ENCODE peak calls at places on chromosome 1, in five cellular contexts. One of them, this sample, is unnamed.

GRCh38 chr1:209674957-209675566 is at the start of gene G0S2:
- DNase-seq in GM12878: no peak
- DNase-seq in GM12892: peak; percentile 29
- DNase-seq in K562: no peak
- DNase-seq in SK-N-SH: peak; percentile 78
- DNase-seq in this sample: no peak

GRCh38 chr1:175733762-175734161 is 9.6 kb downstream of the TNR start:
- DNase-seq in SK-N-SH: no peak
- DNase-seq in K562: peak; percentile 45
- DNase-seq in GM12892: no peak
- DNase-seq in GM12878: no peak
- DNase-seq in this sample: no peak

GRCh38 chr1:93304716-93305138 is 41.0 kb upstream of the DR1 start:
- DNase-seq in SK-N-SH: peak; percentile 63
- DNase-seq in GM12878: peak; percentile 12
- DNase-seq in K562: peak; percentile 46
- DNase-seq in GM12892: no peak
- DNase-seq in this sample: no peak

GRCh38 chr1:224377676-224378006 is 21.0 kb downstream of the CNIH4 start:
- DNase-seq in GM12878: peak; percentile 62
- DNase-seq in SK-N-SH: no peak
- DNase-seq in K562: no peak
- DNase-seq in GM12892: no peak
- DNase-seq in this sample: no peak

GRCh38 chr1:150836129-150836773 is 28.2 kb upstream of the CTSK start:
- DNase-seq in K562: no peak
- DNase-seq in GM12878: peak; percentile 20
- DNase-seq in SK-N-SH: no peak
- DNase-seq in GM12892: no peak
- DNase-seq in this sample: no peak

GRCh38 chr1:54401799-54402198 is 4.4 kb downstream of the SSBP3 start:
- DNase-seq in SK-N-SH: no peak
- DNase-seq in K562: no peak
- DNase-seq in GM12878: no peak
- DNase-seq in GM12892: no peak
- DNase-seq in this sample: no peak

GRCh38 chr1:15436881-15437449 is 1.3 kb upstream of the CTRC start:
- DNase-seq in SK-N-SH: no peak
- DNase-seq in GM12878: no peak
- DNase-seq in GM12892: no peak
- DNase-seq in K562: no peak
- DNase-seq in this sample: no peak

GRCh38 chr1:241998412-241998921 is 431 bp downstream of the MAP1LC3C start:
- DNase-seq in SK-N-SH: no peak
- DNase-seq in K562: peak; percentile 81
- DNase-seq in GM12878: no peak
- DNase-seq in GM12892: peak; percentile 44
- DNase-seq in this sample: no peak

GRCh38 chr1:205748398-205749093 is 1.4 kb downstream of the NUCKS1 start:
- DNase-seq in GM12892: no peak
- DNase-seq in GM12878: no peak
- DNase-seq in K562: peak; percentile 23
- DNase-seq in SK-N-SH: peak; percentile 28
- DNase-seq in this sample: no peak

GRCh38 chr1:116111196-116112021 is at the start of gene MAB21L3:
- DNase-seq in GM12878: peak; percentile 40
- DNase-seq in GM12892: no peak
- DNase-seq in SK-N-SH: no peak
- DNase-seq in K562: no peak
- DNase-seq in this sample: no peak

GRCh38 chr1:53957231-53957818 is 11.2 kb downstream of the LRRC42 start:
- DNase-seq in K562: peak; percentile 26
- DNase-seq in GM12892: no peak
- DNase-seq in GM12878: no peak
- DNase-seq in SK-N-SH: no peak
- DNase-seq in this sample: no peak

GRCh38 chr1:27600500-27601175 is 3.3 kb downstream of the AHDC1 start:
- DNase-seq in K562: no peak
- DNase-seq in SK-N-SH: peak; percentile 77
- DNase-seq in GM12878: no peak
- DNase-seq in GM12892: no peak
- DNase-seq in this sample: no peak

DNA sequence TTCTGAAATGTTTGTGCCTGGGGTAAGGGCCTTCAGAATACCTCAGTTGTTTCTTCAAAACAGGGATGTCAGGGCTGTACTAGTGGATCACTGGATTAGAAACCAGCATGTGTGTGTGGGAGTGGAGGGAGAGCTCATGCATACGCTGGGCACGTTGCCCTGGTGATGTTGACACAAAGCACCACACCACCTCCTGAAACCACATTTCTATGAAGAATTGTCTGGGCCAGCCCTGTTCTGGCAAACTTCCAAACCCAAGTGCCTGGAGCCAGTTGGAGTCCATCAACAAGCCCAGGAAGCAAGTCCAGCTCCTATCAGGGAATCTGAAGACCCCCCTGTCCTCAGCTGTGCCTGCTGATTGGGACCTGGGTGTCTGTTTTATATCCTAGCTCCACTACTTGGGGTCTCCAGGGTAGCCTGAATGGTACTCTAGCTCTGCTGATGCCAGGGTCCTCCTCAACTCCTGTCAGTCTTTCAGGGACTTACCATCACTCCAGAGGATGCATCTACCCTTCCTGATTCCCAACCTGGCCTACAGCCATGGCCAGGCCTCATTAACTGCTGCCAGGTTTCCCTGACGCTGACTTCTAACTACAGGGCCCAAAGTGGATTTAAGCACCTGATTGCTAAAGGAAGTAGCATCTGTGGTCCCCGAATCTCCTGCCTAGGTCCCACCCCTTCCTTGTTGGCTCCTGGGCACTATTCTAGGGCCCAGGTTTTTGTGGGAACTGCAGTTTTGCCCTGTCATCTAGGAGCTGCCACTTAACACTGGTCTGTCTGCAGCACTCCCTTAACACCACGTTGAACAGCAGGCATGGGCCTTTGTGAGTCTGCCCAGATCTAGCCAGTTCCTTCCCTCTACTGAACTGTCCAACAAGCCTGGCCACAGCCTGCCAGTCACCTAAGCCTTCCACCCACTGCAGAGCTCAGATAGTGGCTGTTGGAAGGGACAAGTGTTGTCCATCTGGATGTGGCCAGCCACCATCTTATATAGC is 45.5 kb downstream of the LPAR3 start:
- DNase-seq in GM12878: no peak
- DNase-seq in SK-N-SH: peak; percentile 77
- DNase-seq in GM12892: no peak
- DNase-seq in K562: no peak
- DNase-seq in this sample: no peak
- TF ChIP-seq TAF1 in GM12878: no peak
- TF ChIP-seq TAF1 in SK-N-SH: no peak
- TF ChIP-seq TAF1 in GM12892: no peak
- TF ChIP-seq TAF1 in K562: no peak
- TF ChIP-seq TAF1 in this sample: no peak

DNA sequence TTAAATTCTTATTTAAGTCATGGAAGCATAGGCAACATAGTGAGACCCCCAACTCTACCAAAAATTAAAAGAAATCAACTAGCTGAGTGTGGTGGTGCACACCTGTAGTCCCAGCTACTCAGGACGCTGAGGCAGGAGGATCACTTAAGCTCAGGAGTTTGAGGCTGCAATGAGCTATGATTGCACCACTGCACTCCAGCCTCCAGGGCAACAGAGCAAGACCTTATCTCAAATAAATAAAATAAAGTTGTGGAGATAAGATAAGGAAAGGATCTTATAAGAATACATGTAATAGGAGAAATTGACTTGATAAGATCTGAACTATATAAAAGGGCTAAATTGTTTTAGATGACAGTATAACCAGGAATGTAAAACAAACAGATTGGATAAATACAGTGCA is 2.3 kb upstream of the BATF3 start:
- DNase-seq in K562: no peak
- DNase-seq in SK-N-SH: no peak
- DNase-seq in GM12892: no peak
- DNase-seq in GM12878: no peak
- DNase-seq in this sample: no peak
- TF ChIP-seq TAF1 in K562: no peak
- TF ChIP-seq TAF1 in SK-N-SH: no peak
- TF ChIP-seq TAF1 in GM12892: no peak
- TF ChIP-seq TAF1 in GM12878: no peak
- TF ChIP-seq TAF1 in this sample: no peak

DNA sequence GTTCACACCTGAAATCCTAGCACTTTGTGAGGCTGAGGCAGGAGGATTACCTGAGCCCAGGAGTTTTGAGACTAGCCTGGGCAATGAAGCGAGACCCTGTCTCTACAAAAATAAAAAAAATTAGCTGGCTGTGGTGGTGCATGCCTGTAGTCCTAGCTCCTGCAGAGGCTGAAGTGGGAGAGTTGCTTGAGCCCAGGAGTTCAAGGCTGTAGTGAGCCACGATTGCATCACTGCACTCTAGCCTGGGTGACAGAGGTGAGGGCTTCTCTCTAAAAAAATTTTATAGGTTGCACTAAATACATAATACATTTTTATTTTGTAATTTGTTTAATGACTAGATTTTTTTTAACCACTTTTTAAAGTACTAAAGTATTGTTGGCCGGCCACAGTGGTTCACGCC is 6.1 kb downstream of the PARK7 start:
- DNase-seq in K562: no peak
- DNase-seq in GM12892: no peak
- DNase-seq in SK-N-SH: no peak
- DNase-seq in GM12878: no peak
- DNase-seq in this sample: no peak
- TF ChIP-seq TAF1 in K562: no peak
- TF ChIP-seq TAF1 in GM12892: no peak
- TF ChIP-seq TAF1 in SK-N-SH: no peak
- TF ChIP-seq TAF1 in GM12878: no peak
- TF ChIP-seq TAF1 in this sample: no peak

GRCh38 chr1:167219194-167219593 is 1.5 kb upstream of the POU2F1 start:
- DNase-seq in GM12878: no peak
- DNase-seq in K562: no peak
- DNase-seq in GM12892: no peak
- DNase-seq in SK-N-SH: no peak
- DNase-seq in this sample: no peak

GRCh38 chr1:167221804-167222610 is 1.3 kb downstream of the POU2F1 start:
- DNase-seq in K562: peak; percentile 60
- DNase-seq in SK-N-SH: peak; percentile 70
- DNase-seq in GM12878: peak; percentile 76
- DNase-seq in GM12892: peak; percentile 24
- DNase-seq in this sample: peak; percentile 13

GRCh38 chr1:167220537-167221125 is at the start of gene POU2F1:
- DNase-seq in K562: peak; percentile 96
- DNase-seq in SK-N-SH: peak; percentile 96
- DNase-seq in GM12892: peak; percentile 69
- DNase-seq in GM12878: peak; percentile 94
- DNase-seq in this sample: peak; percentile 68

GRCh38 chr1:167221126-167221803 is 579 bp downstream of the POU2F1 start:
- DNase-seq in SK-N-SH: peak; percentile 65
- DNase-seq in K562: peak; percentile 49
- DNase-seq in GM12878: no peak
- DNase-seq in GM12892: peak; percentile 9
- DNase-seq in this sample: no peak

DNA sequence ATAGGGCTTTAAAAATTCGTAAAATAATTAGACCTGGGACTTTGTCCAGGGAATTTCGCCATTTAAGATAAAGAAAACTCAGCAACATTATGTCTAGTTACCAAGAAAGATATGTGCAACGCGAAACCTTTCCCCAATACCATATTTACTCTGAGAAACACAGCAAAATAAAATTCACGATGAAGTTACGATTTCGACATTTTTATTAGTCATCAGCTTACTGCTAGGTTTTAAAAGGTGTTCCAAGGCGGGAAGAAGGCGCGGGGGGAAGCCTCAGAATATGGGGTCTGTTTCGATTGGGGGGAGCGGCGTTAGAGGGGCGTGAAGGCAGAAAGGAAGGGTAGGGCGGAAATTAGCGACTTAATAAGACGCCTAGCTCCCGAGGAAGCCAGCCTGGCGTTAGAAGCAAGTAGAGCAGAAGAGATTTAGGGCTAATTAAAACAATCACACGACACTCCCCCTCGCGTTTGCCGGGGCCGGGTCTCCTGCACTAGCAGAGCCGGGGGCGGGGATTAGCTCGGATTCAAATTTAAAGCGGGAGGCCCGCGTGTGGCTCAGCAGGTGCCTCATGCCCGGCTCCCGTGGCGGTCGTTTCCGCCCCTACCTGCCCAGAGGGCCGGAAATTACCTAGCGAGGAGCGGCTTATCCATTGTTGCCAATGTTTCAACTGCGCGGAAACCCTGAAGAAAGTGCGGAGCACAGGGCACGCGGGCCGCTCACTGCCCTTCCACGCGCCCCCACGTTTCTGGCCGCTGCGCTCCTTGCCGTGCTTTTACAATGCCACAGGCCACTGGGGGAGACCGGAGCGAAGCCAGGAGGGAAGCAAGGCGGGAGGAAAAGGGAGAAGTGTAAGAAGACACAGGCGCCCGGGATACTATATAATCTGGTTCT is 795 bp upstream of the POU2F1 start:
- DNase-seq in GM12892: peak; percentile 25
- DNase-seq in GM12878: peak; percentile 48
- DNase-seq in K562: peak; percentile 73
- DNase-seq in SK-N-SH: peak; percentile 73
- DNase-seq in this sample: peak; percentile 43
- TF ChIP-seq TAF1 in GM12892: no peak
- TF ChIP-seq TAF1 in GM12878: peak; percentile 26
- TF ChIP-seq TAF1 in K562: peak; percentile 61
- TF ChIP-seq TAF1 in SK-N-SH: peak; percentile 36
- TF ChIP-seq TAF1 in this sample: no peak

DNA sequence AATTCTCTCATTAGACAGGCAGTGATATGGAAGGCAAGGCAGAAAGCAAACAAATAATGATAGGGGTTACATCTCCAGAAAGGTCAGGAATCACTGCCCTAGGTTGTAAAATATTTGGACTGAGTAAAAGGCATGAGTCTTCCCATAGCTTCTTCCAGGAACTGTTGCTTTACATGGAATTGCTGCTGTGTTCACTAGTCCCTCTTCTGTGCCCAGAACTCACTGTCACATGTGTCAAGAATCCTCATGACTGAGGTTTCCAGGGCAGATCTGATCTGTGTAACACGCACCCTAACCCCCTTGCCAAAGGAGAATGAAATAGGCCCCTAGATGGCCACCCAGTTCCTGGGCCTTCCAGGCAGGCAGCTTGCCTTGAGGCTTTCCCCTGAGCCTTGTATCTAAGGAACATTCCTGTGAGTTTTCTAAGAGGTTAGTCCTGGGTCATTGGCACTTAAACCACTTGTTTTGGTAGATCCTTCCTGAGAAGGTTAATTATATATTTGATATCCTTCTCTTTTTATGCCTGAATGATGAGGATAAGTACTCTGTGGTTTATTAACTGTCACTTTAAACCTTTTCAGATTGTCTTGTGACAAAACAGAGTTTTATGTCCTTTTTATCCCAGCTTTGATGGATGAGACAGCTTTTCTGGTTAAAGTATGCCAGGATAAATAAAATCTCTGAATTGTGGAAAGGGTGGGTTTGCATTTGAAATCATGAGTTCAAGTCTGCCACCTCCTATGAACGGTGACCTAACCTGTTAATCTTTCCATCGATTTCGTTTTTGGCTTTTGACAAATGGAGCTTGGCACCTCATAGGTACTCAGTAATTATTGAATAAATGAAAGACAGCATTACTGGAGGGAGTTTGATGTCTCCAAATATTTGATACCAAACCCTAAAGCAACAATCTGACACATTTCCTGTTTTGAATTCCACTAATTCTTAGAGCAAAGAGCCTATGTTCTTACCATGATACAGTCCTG is 163.3 kb downstream of the DHRS3 start:
- DNase-seq in GM12878: no peak
- DNase-seq in GM12892: no peak
- DNase-seq in K562: peak; percentile 44
- DNase-seq in SK-N-SH: no peak
- DNase-seq in this sample: no peak
- TF ChIP-seq TAF1 in GM12878: no peak
- TF ChIP-seq TAF1 in GM12892: no peak
- TF ChIP-seq TAF1 in K562: no peak
- TF ChIP-seq TAF1 in SK-N-SH: peak; percentile 9
- TF ChIP-seq TAF1 in this sample: no peak

GRCh38 chr1:226787071-226787470 is 48.0 kb upstream of the ITPKB start:
- DNase-seq in SK-N-SH: no peak
- DNase-seq in GM12892: no peak
- DNase-seq in K562: no peak
- DNase-seq in GM12878: no peak
- DNase-seq in this sample: no peak
- TF ChIP-seq TAF1 in SK-N-SH: no peak
- TF ChIP-seq TAF1 in GM12892: no peak
- TF ChIP-seq TAF1 in K562: no peak
- TF ChIP-seq TAF1 in GM12878: no peak
- TF ChIP-seq TAF1 in this sample: no peak

This sample was measured in GM12891.